ENCODE peak calls at places on chromosomes 13 and 19, in four cellular contexts. K, C, Y and I are unnamed samples.

GRCh38 chr13:43908156-43909126 is 28.7 kb downstream of the LACC1 start:
- DNase-seq in K (no peak), C (peak), Y (no peak), I (peak)

GRCh38 chr13:34698953-34699352 is 243.1 kb upstream of the NBEA start:
- DNase-seq in K (no peak), C (no peak), Y (no peak), I (no peak)

GRCh38 chr19:35908010-35908441 is at the start of gene TYROBP:
- DNase-seq in K (no peak), C (no peak), Y (no peak), I (peak)

GRCh38 chr19:898663-899062 is 5.4 kb downstream of the RNU6-9 start:
- DNase-seq in K (no peak), C (no peak), Y (no peak), I (no peak)

GRCh38 chr13:99215466-99215865 is 14.8 kb downstream of the UBAC2 start:
- DNase-seq in K (no peak), C (no peak), Y (peak), I (no peak)

GRCh38 chr13:98284677-98285076 is 107.6 kb upstream of the RNF113B start:
- DNase-seq in K (no peak), C (no peak), Y (no peak), I (no peak)

GRCh38 chr13:52980695-52981094 is 47.9 kb upstream of the OLFM4 start:
- DNase-seq in K (no peak), C (no peak), Y (no peak), I (no peak)

GRCh38 chr13:23921451-23921888 is 24.2 kb upstream of the C1QTNF9B start:
- DNase-seq in K (no peak), C (peak), Y (no peak), I (peak)

GRCh38 chr13:112870062-112870352 is 99.0 kb upstream of the MCF2L start:
- DNase-seq in K (no peak), C (no peak), Y (no peak), I (no peak)

GRCh38 chr19:20662421-20663105 is 1.2 kb upstream of the ZNF626 start:
- DNase-seq in K (no peak), C (no peak), Y (no peak), I (no peak)

GRCh38 chr19:10352764-10353671 is 13.6 kb upstream of the ICAM3 start:
- DNase-seq in K (no peak), C (peak), Y (no peak), I (peak)